ENCODE peak calls at places on chromosome 18, in six cellular contexts. One of them, this sample, is unnamed.

GRCh38 chr18:710418-711300 is 1.8 kb downstream of the ENOSF1 start:
- DNase-seq in uterus: no peak
- DNase-seq in sigmoid colon: no peak
- DNase-seq in AG10803: no peak
- DNase-seq in kidney: no peak
- DNase-seq in upper lobe of left lung: peak
- DNase-seq in this sample: no peak

GRCh38 chr18:59084286-59084779 is 55.4 kb upstream of the SEC11C start:
- DNase-seq in uterus: peak
- DNase-seq in sigmoid colon: peak
- DNase-seq in AG10803: peak
- DNase-seq in kidney: peak
- DNase-seq in upper lobe of left lung: peak
- DNase-seq in this sample: peak

GRCh38 chr18:51190000-51190399 is 7.5 kb downstream of the MEX3C start:
- DNase-seq in uterus: no peak
- DNase-seq in sigmoid colon: no peak
- DNase-seq in AG10803: no peak
- DNase-seq in kidney: no peak
- DNase-seq in upper lobe of left lung: no peak
- DNase-seq in this sample: no peak

GRCh38 chr18:45361148-45361851 is 254.0 kb upstream of the SLC14A2 start:
- DNase-seq in uterus: no peak
- DNase-seq in sigmoid colon: no peak
- DNase-seq in AG10803: peak
- DNase-seq in kidney: no peak
- DNase-seq in upper lobe of left lung: no peak
- DNase-seq in this sample: no peak

GRCh38 chr18:44541159-44541558 is 139.5 kb upstream of the SETBP1 start:
- DNase-seq in uterus: no peak
- DNase-seq in sigmoid colon: no peak
- DNase-seq in AG10803: no peak
- DNase-seq in kidney: no peak
- DNase-seq in upper lobe of left lung: no peak
- DNase-seq in this sample: no peak

GRCh38 chr18:6644841-6645240 is 84.7 kb upstream of the ARHGAP28 start:
- DNase-seq in uterus: no peak
- DNase-seq in sigmoid colon: no peak
- DNase-seq in AG10803: no peak
- DNase-seq in kidney: no peak
- DNase-seq in upper lobe of left lung: no peak
- DNase-seq in this sample: no peak

GRCh38 chr18:62398291-62398690 is 73.2 kb downstream of the TNFRSF11A start:
- DNase-seq in uterus: no peak
- DNase-seq in sigmoid colon: no peak
- DNase-seq in AG10803: no peak
- DNase-seq in kidney: no peak
- DNase-seq in upper lobe of left lung: no peak
- DNase-seq in this sample: no peak

GRCh38 chr18:58076052-58076451 is 32.0 kb downstream of the NEDD4L start:
- DNase-seq in uterus: no peak
- DNase-seq in sigmoid colon: no peak
- DNase-seq in AG10803: no peak
- DNase-seq in kidney: no peak
- DNase-seq in upper lobe of left lung: no peak
- DNase-seq in this sample: no peak

GRCh38 chr18:50619833-50620232 is 59.9 kb downstream of the MAPK4 start:
- DNase-seq in uterus: no peak
- DNase-seq in sigmoid colon: no peak
- DNase-seq in AG10803: no peak
- DNase-seq in kidney: no peak
- DNase-seq in upper lobe of left lung: no peak
- DNase-seq in this sample: no peak

GRCh38 chr18:46497129-46497528 is 159.9 kb downstream of the LOXHD1 start:
- DNase-seq in uterus: no peak
- DNase-seq in sigmoid colon: peak
- DNase-seq in AG10803: no peak
- DNase-seq in kidney: no peak
- DNase-seq in upper lobe of left lung: no peak
- DNase-seq in this sample: no peak

GRCh38 chr18:63040788-63041410 is 278.7 kb downstream of the BCL2 start:
- DNase-seq in uterus: no peak
- DNase-seq in sigmoid colon: no peak
- DNase-seq in AG10803: no peak
- DNase-seq in kidney: no peak
- DNase-seq in upper lobe of left lung: no peak
- DNase-seq in this sample: no peak

GRCh38 chr18:63758616-63759015 is 16.6 kb upstream of the SERPINB7 start:
- DNase-seq in uterus: no peak
- DNase-seq in sigmoid colon: no peak
- DNase-seq in AG10803: no peak
- DNase-seq in kidney: no peak
- DNase-seq in upper lobe of left lung: no peak
- DNase-seq in this sample: no peak

GRCh38 chr18:12307251-12307736 is 747 bp upstream of the TUBB6 start:
- DNase-seq in uterus: peak
- DNase-seq in sigmoid colon: peak
- DNase-seq in AG10803: peak
- DNase-seq in kidney: peak
- DNase-seq in upper lobe of left lung: no peak
- DNase-seq in this sample: no peak

GRCh38 chr18:48605408-48605845 is 66.6 kb downstream of the CTIF start:
- DNase-seq in uterus: no peak
- DNase-seq in sigmoid colon: no peak
- DNase-seq in AG10803: no peak
- DNase-seq in kidney: peak
- DNase-seq in upper lobe of left lung: no peak
- DNase-seq in this sample: no peak

GRCh38 chr18:48784654-48785053 is 166.1 kb downstream of the SMAD7 start:
- DNase-seq in uterus: no peak
- DNase-seq in sigmoid colon: peak
- DNase-seq in AG10803: no peak
- DNase-seq in kidney: no peak
- DNase-seq in upper lobe of left lung: no peak
- DNase-seq in this sample: no peak

GRCh38 chr18:56565596-56566355 is 72.6 kb downstream of the TXNL1 start:
- DNase-seq in uterus: peak
- DNase-seq in sigmoid colon: no peak
- DNase-seq in AG10803: peak
- DNase-seq in kidney: no peak
- DNase-seq in upper lobe of left lung: no peak
- DNase-seq in this sample: no peak

GRCh38 chr18:10057808-10058791 is 144.3 kb downstream of the VAPA start:
- DNase-seq in uterus: peak
- DNase-seq in sigmoid colon: no peak
- DNase-seq in AG10803: peak
- DNase-seq in kidney: no peak
- DNase-seq in upper lobe of left lung: no peak
- DNase-seq in this sample: no peak

GRCh38 chr18:434410-434809 is 66.1 kb downstream of the COLEC12 start:
- DNase-seq in uterus: no peak
- DNase-seq in sigmoid colon: no peak
- DNase-seq in AG10803: peak
- DNase-seq in kidney: no peak
- DNase-seq in upper lobe of left lung: no peak
- DNase-seq in this sample: no peak

GRCh38 chr18:596288-596881 is 403 bp upstream of the CLUL1 start:
- DNase-seq in uterus: no peak
- DNase-seq in sigmoid colon: no peak
- DNase-seq in AG10803: no peak
- DNase-seq in kidney: peak
- DNase-seq in upper lobe of left lung: peak
- DNase-seq in this sample: peak

GRCh38 chr18:48100712-48101165 is 170.3 kb upstream of the SMAD2 start:
- DNase-seq in uterus: peak
- DNase-seq in sigmoid colon: no peak
- DNase-seq in AG10803: no peak
- DNase-seq in kidney: peak
- DNase-seq in upper lobe of left lung: no peak
- DNase-seq in this sample: no peak

GRCh38 chr18:61203151-61203550 is 130.1 kb upstream of the CDH20 start:
- DNase-seq in uterus: no peak
- DNase-seq in sigmoid colon: no peak
- DNase-seq in AG10803: peak
- DNase-seq in kidney: no peak
- DNase-seq in upper lobe of left lung: no peak
- DNase-seq in this sample: no peak

GRCh38 chr18:22394428-22394827 is 23.3 kb downstream of the CTAGE1 start:
- DNase-seq in uterus: no peak
- DNase-seq in sigmoid colon: no peak
- DNase-seq in AG10803: no peak
- DNase-seq in kidney: no peak
- DNase-seq in upper lobe of left lung: no peak
- DNase-seq in this sample: no peak

GRCh38 chr18:961644-962355 is 57.1 kb downstream of the ADCYAP1 start:
- DNase-seq in uterus: peak
- DNase-seq in sigmoid colon: no peak
- DNase-seq in AG10803: peak
- DNase-seq in kidney: peak
- DNase-seq in upper lobe of left lung: no peak
- DNase-seq in this sample: peak

GRCh38 chr18:7987284-7987976 is 420.3 kb downstream of the PTPRM start:
- DNase-seq in uterus: no peak
- DNase-seq in sigmoid colon: no peak
- DNase-seq in AG10803: peak
- DNase-seq in kidney: no peak
- DNase-seq in upper lobe of left lung: no peak
- DNase-seq in this sample: no peak

GRCh38 chr18:21123290-21123926 is 11.8 kb upstream of the ROCK1 start:
- DNase-seq in uterus: no peak
- DNase-seq in sigmoid colon: no peak
- DNase-seq in AG10803: no peak
- DNase-seq in kidney: no peak
- DNase-seq in upper lobe of left lung: no peak
- DNase-seq in this sample: no peak

GRCh38 chr18:13502585-13502984 is 223.8 kb downstream of the FAM210A start:
- DNase-seq in uterus: peak
- DNase-seq in sigmoid colon: peak
- DNase-seq in AG10803: no peak
- DNase-seq in kidney: no peak
- DNase-seq in upper lobe of left lung: no peak
- DNase-seq in this sample: no peak

GRCh38 chr18:13501896-13502295 is 224.5 kb downstream of the FAM210A start:
- DNase-seq in uterus: no peak
- DNase-seq in sigmoid colon: peak
- DNase-seq in AG10803: no peak
- DNase-seq in kidney: no peak
- DNase-seq in upper lobe of left lung: no peak
- DNase-seq in this sample: no peak

GRCh38 chr18:13500891-13501887 is 225.2 kb downstream of the FAM210A start:
- DNase-seq in uterus: peak
- DNase-seq in sigmoid colon: peak
- DNase-seq in AG10803: peak
- DNase-seq in kidney: no peak
- DNase-seq in upper lobe of left lung: peak
- DNase-seq in this sample: no peak

GRCh38 chr18:13503839-13504238 is 222.5 kb downstream of the FAM210A start:
- DNase-seq in uterus: no peak
- DNase-seq in sigmoid colon: no peak
- DNase-seq in AG10803: no peak
- DNase-seq in kidney: no peak
- DNase-seq in upper lobe of left lung: no peak
- DNase-seq in this sample: no peak

GRCh38 chr18:13500227-13500865 is 226.0 kb downstream of the FAM210A start:
- DNase-seq in uterus: peak
- DNase-seq in sigmoid colon: no peak
- DNase-seq in AG10803: peak
- DNase-seq in kidney: peak
- DNase-seq in upper lobe of left lung: no peak
- DNase-seq in this sample: no peak
- H3K4me3 ChIP-seq in uterus: no peak
- H3K4me3 ChIP-seq in sigmoid colon: no peak
- H3K4me3 ChIP-seq in AG10803: peak
- H3K4me3 ChIP-seq in kidney: peak
- H3K4me3 ChIP-seq in upper lobe of left lung: no peak
- H3K4me3 ChIP-seq in this sample: no peak

DNA sequence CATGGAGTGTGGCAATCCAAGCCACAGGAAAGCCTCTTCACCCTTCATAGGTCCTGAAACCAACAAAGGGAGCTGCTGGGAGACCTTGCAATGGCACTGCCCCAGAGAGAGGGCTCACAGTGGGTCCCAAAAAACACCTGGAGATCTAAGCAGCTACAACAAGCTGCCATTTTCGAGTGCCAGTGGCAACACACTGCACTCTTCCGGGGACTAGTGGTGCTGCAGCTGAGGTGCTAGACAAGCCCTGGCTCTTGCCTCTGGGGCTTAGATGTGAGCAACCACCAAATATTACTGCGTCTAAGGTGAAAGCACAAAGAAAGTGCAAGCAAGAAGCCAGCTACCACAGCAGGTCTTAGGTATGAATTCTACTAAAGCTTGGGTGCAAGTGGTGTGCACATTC is 192.9 kb downstream of the NOL4 start:
- DNase-seq in uterus: no peak
- DNase-seq in sigmoid colon: no peak
- DNase-seq in AG10803: no peak
- DNase-seq in kidney: no peak
- DNase-seq in upper lobe of left lung: no peak
- DNase-seq in this sample: no peak
- TF ChIP-seq CTCF in uterus: no peak
- TF ChIP-seq CTCF in sigmoid colon: no peak
- TF ChIP-seq CTCF in AG10803: no peak
- TF ChIP-seq CTCF in kidney: no peak
- TF ChIP-seq CTCF in upper lobe of left lung: no peak
- TF ChIP-seq CTCF in this sample: no peak

DNA sequence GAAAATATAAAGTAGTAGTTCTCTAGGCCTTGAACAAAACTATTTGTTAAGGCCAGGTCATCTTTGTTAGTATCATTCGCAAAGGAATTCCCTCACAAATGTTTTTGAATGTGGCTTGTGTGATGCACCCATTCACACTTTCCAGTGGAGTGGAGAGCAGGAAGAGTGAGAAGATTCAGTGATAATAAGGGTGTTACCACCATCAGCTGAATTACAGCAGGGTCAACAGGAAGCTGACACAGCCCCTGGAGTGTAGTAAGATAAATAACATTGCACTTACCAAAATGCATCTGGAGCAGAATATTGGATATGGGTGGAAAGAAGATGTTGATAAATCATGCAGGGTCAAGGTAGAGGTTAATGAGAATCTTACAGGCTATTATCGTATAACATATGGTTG is 231.0 kb downstream of the DSC3 start:
- DNase-seq in uterus: no peak
- DNase-seq in sigmoid colon: no peak
- DNase-seq in AG10803: no peak
- DNase-seq in kidney: no peak
- DNase-seq in upper lobe of left lung: no peak
- DNase-seq in this sample: no peak
- H3K4me3 ChIP-seq in uterus: no peak
- H3K4me3 ChIP-seq in sigmoid colon: no peak
- H3K4me3 ChIP-seq in AG10803: no peak
- H3K4me3 ChIP-seq in kidney: no peak
- H3K4me3 ChIP-seq in upper lobe of left lung: no peak
- H3K4me3 ChIP-seq in this sample: no peak

DNA sequence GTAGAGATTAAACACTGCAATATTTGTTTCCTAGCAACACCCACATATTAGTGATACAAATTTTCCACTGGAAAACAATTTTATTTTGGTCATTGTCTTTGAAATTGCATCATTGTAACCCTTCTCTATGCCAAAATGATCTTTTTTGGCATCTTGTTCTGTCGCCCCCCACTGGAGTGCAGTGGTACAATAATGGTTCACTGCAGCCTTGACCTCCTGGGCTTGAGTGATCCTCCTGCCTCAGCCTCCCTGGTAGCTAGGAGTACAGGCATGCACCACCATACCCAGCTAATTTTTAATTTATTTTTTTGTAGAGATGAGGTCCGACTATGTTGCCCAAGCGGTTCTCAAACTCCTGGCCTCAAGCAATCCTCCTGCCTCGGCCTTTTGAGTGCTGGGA is 117.4 kb downstream of the PIK3C3 start:
- DNase-seq in uterus: no peak
- DNase-seq in sigmoid colon: no peak
- DNase-seq in AG10803: no peak
- DNase-seq in kidney: no peak
- DNase-seq in upper lobe of left lung: no peak
- DNase-seq in this sample: no peak
- TF ChIP-seq CTCF in uterus: no peak
- TF ChIP-seq CTCF in sigmoid colon: no peak
- TF ChIP-seq CTCF in AG10803: peak
- TF ChIP-seq CTCF in kidney: no peak
- TF ChIP-seq CTCF in upper lobe of left lung: no peak
- TF ChIP-seq CTCF in this sample: no peak